ENCODE peak calls at places on chromosomes 13 and 19, in ten cellular contexts. R is left ventricle myocardium inferior, W is neural progenitor cell, A is RWPE1, U is dorsolateral prefrontal cortex, E is BJ, S is AG04450, F is activated B cell treated with CpG ODN at 0.5 μM for 24 hours, B is thoracic aorta, P is uterus. T is an unnamed sample.

GRCh38 chr19:41134616-41135015 is 20.4 kb downstream of the CYP2F1 start:
- DNase-seq in R (no peak), W (no peak), A (no peak), U (no peak), E (no peak), S (no peak), F (no peak), B (no peak), P (no peak), T (no peak)

GRCh38 chr13:30340367-30341184 is 33.2 kb upstream of the KATNAL1 start:
- DNase-seq in R (peak), W (no peak), A (peak), U (peak), E (peak), S (peak), F (no peak), B (peak), P (peak), T (no peak)

GRCh38 chr19:10219678-10220077 is 11.5 kb downstream of the S1PR2 start:
- DNase-seq in R (no peak), W (peak), A (no peak), U (no peak), E (no peak), S (peak), F (no peak), B (no peak), P (no peak), T (no peak)

GRCh38 chr19:53112286-53112685 is 9.1 kb upstream of the ZNF160 start:
- DNase-seq in R (no peak), W (no peak), A (no peak), U (no peak), E (no peak), S (no peak), F (no peak), B (no peak), P (no peak), T (no peak)

GRCh38 chr19:16327911-16328823 is 3.5 kb downstream of the KLF2 start:
- DNase-seq in R (peak), W (no peak), A (peak), U (no peak), E (no peak), S (peak), F (peak), B (peak), P (peak), T (peak)

GRCh38 chr13:33606692-33607091 is 211.3 kb upstream of the RFC3 start:
- DNase-seq in R (no peak), W (peak), A (peak), U (no peak), E (no peak), S (no peak), F (no peak), B (no peak), P (no peak), T (no peak)

GRCh38 chr13:41224113-41225110 is 30.0 kb upstream of the KBTBD7 start:
- DNase-seq in R (no peak), W (no peak), A (peak), U (no peak), E (peak), S (peak), F (no peak), B (no peak), P (no peak), T (no peak)

GRCh38 chr13:97855570-97855970 is 97.9 kb upstream of the IPO5 start:
- DNase-seq in R (no peak), W (peak), A (peak), U (peak), E (peak), S (peak), F (no peak), B (no peak), P (peak), T (no peak)

GRCh38 chr19:36258028-36258875 is 43.3 kb downstream of the ZNF146 start:
- DNase-seq in R (no peak), W (no peak), A (no peak), U (no peak), E (no peak), S (no peak), F (no peak), B (no peak), P (no peak), T (no peak)

GRCh38 chr13:24279706-24280105 is 29.7 kb upstream of the C1QTNF9 start:
- DNase-seq in R (no peak), W (no peak), A (no peak), U (no peak), E (no peak), S (no peak), F (no peak), B (no peak), P (no peak), T (no peak)

GRCh38 chr13:114334305-114335053 is 20.2 kb downstream of the CHAMP1 start:
- DNase-seq in R (no peak), W (no peak), A (no peak), U (no peak), E (no peak), S (no peak), F (no peak), B (no peak), P (no peak), T (no peak)

GRCh38 chr13:71218960-71219359 is 648.0 kb downstream of the DACH1 start:
- DNase-seq in R (no peak), W (peak), A (no peak), U (no peak), E (no peak), S (no peak), F (no peak), B (no peak), P (no peak), T (no peak)

GRCh38 chr19:17963936-17964691 is 2.8 kb upstream of the KCNN1 start:
- DNase-seq in R (no peak), W (no peak), A (no peak), U (no peak), E (no peak), S (no peak), F (no peak), B (no peak), P (no peak), T (no peak)

GRCh38 chr13:62875118-62875640 is 1459.5 kb upstream of the PCDH20 start:
- DNase-seq in R (no peak), W (no peak), A (no peak), U (no peak), E (no peak), S (no peak), F (no peak), B (no peak), P (no peak), T (no peak)

GRCh38 chr13:33763021-33763420 is 54.9 kb upstream of the RFC3 start:
- DNase-seq in R (no peak), W (no peak), A (no peak), U (no peak), E (no peak), S (no peak), F (no peak), B (no peak), P (no peak), T (no peak)

GRCh38 chr13:45700971-45701900 is 884 bp upstream of the CBY2 start:
- DNase-seq in R (no peak), W (no peak), A (no peak), U (no peak), E (no peak), S (no peak), F (no peak), B (no peak), P (no peak), T (no peak)

GRCh38 chr13:33610471-33611015 is 207.4 kb upstream of the RFC3 start:
- DNase-seq in R (peak), W (peak), A (no peak), U (peak), E (no peak), S (no peak), F (no peak), B (no peak), P (no peak), T (no peak)

GRCh38 chr13:74017301-74018092 is 116.7 kb downstream of the KLF12 start:
- DNase-seq in R (no peak), W (no peak), A (no peak), U (no peak), E (no peak), S (no peak), F (no peak), B (no peak), P (no peak), T (no peak)

GRCh38 chr19:11381535-11382369 is 2.4 kb downstream of the EPOR start:
- DNase-seq in R (peak), W (peak), A (peak), U (peak), E (no peak), S (no peak), F (peak), B (no peak), P (no peak), T (peak)
- TF ChIP-seq CTCF in R (no peak), W (peak), A (no peak), U (no peak), E (peak), S (peak), F (no peak), B (no peak), P (no peak), T (no peak)

DNA sequence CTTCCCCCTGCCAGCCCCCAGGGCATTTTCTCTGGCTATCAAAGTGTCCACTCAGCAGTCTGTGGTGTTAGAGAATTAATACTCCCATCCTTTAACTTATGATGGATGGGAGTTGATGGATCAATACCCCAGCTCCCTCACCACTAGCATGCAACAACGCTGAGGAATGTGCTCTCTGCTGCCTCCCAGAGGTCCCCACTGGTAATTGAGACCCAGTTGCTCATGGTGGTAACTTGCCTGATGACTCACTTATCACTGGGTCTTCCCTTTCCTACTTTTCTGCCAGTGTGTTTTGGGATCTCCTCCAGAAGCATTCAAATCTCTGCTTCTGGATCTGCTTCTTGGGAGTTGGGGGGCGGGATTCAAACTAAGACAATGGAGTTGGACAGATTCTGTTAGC is 20.3 kb upstream of the CACNA1A start:
- DNase-seq in R (no peak), W (peak), A (no peak), U (no peak), E (no peak), S (no peak), F (no peak), B (no peak), P (no peak), T (no peak)
- TF ChIP-seq CTCF in R (no peak), W (peak), A (peak), U (no peak), E (peak), S (peak), F (no peak), B (no peak), P (no peak), T (no peak)

DNA sequence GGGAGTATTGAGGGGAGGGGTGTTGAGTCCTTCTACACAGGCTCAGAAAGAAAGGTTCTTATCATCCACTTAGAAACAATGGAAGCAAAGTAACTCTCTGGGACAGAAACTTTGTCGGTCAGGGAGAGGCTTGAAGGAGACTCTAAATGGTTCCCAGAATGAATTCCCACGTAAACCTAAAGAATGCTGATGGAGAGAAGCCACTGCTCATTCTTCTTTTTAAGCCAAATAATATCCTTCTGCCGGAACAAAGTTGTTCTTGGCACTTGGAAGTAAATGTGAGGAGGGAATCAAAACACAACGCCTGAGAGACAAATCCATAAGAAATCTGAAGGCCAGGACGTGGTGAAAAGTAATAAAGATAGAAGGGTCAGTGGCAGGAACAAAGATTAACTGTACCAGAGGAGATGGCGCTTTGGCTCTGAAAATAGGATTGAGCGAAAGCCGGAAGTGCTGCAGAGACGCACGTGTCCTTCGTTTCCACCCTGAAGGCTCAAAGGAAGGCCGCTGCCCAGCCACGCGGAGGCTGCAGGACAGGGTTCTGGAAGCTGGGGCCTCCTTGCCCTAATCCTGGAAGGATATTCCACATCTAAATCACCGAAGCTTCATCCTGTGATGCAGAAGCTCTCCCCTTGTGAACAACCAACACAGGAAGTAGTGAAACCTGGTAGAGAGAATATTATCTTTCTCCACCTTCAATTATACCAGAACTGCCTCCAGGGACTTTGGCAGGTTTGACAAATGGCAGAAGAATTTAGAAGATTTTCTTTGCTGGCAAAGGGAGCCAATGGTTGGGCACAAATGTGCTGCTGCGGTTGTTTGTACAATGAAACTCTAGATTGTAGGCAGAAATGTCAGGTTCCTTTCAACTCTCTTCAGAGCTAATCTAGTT is 214.6 kb upstream of the SERP2 start:
- DNase-seq in R (no peak), W (no peak), A (no peak), U (no peak), E (no peak), S (no peak), F (no peak), B (no peak), P (no peak), T (no peak)
- TF ChIP-seq CTCF in R (no peak), W (no peak), A (no peak), U (no peak), E (no peak), S (no peak), F (no peak), B (no peak), P (no peak), T (no peak)

GRCh38 chr19:34274284-34274826 is 20.0 kb downstream of the GARRE1 start:
- DNase-seq in R (no peak), W (no peak), A (no peak), U (no peak), E (no peak), S (no peak), F (no peak), B (no peak), P (no peak), T (no peak)

GRCh38 chr19:34276614-34277013 is 22.3 kb downstream of the GARRE1 start:
- DNase-seq in R (no peak), W (no peak), A (no peak), U (peak), E (no peak), S (no peak), F (no peak), B (no peak), P (no peak), T (no peak)

GRCh38 chr19:34273121-34273845 is 18.9 kb downstream of the GARRE1 start:
- DNase-seq in R (no peak), W (no peak), A (no peak), U (no peak), E (no peak), S (no peak), F (no peak), B (no peak), P (no peak), T (no peak)

GRCh38 chr19:34275705-34276104 is 21.4 kb downstream of the GARRE1 start:
- DNase-seq in R (no peak), W (no peak), A (no peak), U (no peak), E (no peak), S (no peak), F (no peak), B (no peak), P (no peak), T (no peak)

DNA sequence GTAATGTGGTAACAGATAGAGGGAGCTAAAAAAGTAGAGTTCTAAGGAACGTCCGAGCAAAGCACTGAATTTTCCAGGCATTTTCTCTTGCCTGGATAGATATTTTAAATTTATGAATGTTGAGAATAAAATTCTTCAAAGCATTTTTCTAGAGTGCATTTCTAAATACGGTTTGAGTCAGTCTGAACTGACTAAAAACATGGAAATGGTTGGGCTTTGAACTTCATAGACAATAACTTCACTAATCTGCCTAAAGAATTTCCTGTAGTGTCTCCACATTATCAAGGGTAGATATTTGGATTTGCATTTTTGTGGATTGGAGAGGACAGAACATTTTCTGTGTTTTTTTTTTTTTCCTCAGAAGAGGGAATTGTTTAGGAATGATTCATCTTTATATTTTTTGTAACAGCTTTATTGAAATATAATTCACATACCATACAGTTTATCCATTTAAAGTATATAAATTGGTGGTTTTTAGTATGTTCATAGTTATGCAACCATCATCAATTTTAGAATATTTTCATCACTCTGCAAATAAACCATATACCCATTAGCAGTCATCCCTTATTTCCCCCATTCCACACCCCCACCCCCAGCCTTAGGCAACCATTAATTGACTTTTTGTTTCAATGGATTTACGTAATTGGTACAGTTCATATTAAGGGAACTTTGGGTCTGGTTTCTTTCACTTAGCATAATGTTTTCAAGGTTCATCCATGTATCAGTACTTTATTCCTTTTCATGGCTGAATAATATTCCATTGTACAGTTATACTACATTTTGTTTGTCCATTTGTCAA is 20.7 kb downstream of the GARRE1 start:
- DNase-seq in R (no peak), W (no peak), A (peak), U (no peak), E (peak), S (peak), F (no peak), B (no peak), P (no peak), T (no peak)
- TF ChIP-seq CTCF in R (no peak), W (no peak), A (no peak), U (no peak), E (no peak), S (peak), F (no peak), B (no peak), P (no peak), T (no peak)

DNA sequence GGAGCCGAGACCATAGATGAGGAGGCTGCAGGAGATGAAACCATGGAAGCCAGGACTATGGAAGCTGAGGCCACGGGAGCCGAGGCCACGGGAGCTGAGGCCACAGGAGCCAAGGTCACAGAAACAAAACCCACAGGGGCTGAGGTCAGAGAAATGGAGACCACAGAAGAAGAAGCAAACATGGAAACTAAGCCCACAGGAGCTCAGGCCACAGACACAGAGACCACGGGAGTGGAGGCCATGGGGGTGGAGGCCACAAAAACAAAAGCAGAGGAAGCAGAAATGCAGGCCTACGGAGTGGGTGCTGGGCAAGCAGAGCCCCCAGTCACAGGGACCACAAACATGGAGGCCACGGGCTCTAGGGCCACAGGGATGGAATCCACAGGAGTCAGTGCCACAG is 12.5 kb upstream of the EBI3 start:
- DNase-seq in R (no peak), W (no peak), A (no peak), U (no peak), E (no peak), S (no peak), F (no peak), B (no peak), P (no peak), T (no peak)
- TF ChIP-seq CTCF in R (no peak), W (no peak), A (no peak), U (no peak), E (no peak), S (no peak), F (no peak), B (no peak), P (no peak), T (no peak)

DNA sequence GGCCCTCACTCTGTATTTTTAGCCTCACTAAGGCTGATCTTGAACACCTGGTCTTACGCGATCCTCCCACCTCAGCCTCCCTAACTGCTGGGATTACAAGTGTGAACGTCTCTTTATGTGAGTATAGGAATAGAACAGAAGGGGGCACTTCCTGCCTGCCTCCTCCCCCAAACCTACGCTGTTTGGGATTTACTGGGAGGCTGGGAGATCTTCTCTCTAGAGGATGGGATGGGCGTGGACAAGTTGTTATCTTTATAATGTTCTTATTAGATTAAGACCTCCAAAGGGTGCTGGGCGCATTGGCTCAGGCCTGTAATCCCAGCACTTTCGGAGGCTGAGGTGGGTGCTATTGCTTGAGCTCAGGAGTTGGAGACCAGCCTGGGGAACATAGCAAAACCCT is 2.9 kb upstream of the CSNK1G2 start:
- DNase-seq in R (no peak), W (no peak), A (no peak), U (no peak), E (no peak), S (no peak), F (no peak), B (no peak), P (no peak), T (no peak)
- TF ChIP-seq CTCF in R (no peak), W (no peak), A (no peak), U (no peak), E (no peak), S (no peak), F (no peak), B (no peak), P (no peak), T (no peak)